ENCODE peak calls at places on chromosome 19, in nine cellular contexts. B is tibial artery, X is psoas muscle, F is AG10803, U is brain microvascular endothelial cell, S is nephron progenitor cell, N is cardiac fibroblast, I is fibroblast of villous mesenchyme, E is fibroblast of the aortic adventitia. K is an unnamed sample.

GRCh38 chr19:33152178-33152577 is 20.3 kb downstream of the WDR88 start:
- DNase-seq in I (peak; percentile 70), U (no peak), B (no peak), F (no peak), X (no peak), S (no peak), E (peak; percentile 56), N (peak; percentile 54), K (no peak)

GRCh38 chr19:8515317-8515716 is 1.4 kb upstream of the ZNF414 start:
- DNase-seq in I (peak; percentile 36), B (no peak), U (no peak), X (no peak), E (no peak), N (no peak), F (no peak), S (no peak), K (no peak)

GRCh38 chr19:35545855-35546381 is 492 bp downstream of the TMEM147 start:
- DNase-seq in N (peak; percentile 31), U (no peak), F (no peak), B (no peak), E (no peak), X (peak; percentile 47), S (peak; percentile 59), I (no peak), K (no peak)

GRCh38 chr19:5058456-5059190 is 89.7 kb downstream of the KDM4B start:
- DNase-seq in I (no peak), B (no peak), X (no peak), N (peak; percentile 32), S (no peak), U (no peak), E (peak; percentile 49), F (peak; percentile 43), K (no peak)

GRCh38 chr19:58356236-58356970 is 3.1 kb upstream of the A1BG start:
- DNase-seq in E (peak; percentile 10), F (peak; percentile 48), U (no peak), S (no peak), I (peak; percentile 42), N (peak; percentile 45), X (no peak), B (no peak), K (no peak)

GRCh38 chr19:17946965-17947784 is 14.4 kb downstream of the CCDC124 start:
- DNase-seq in B (no peak), S (no peak), F (no peak), N (no peak), I (no peak), E (no peak), U (no peak), X (peak; percentile 27), K (no peak)

GRCh38 chr19:45638930-45639729 is at the start of gene EML2:
- DNase-seq in I (peak; percentile 37), X (peak; percentile 49), F (peak; percentile 16), S (peak; percentile 83), U (no peak), N (peak; percentile 38), E (no peak), B (peak; percentile 71), K (peak; percentile 80)

GRCh38 chr19:52735734-52736133 is 890 bp upstream of the ZNF611 start:
- DNase-seq in N (no peak), F (no peak), E (peak; percentile 14), B (peak; percentile 70), X (peak; percentile 77), S (peak; percentile 23), I (peak; percentile 79), U (peak; percentile 39), K (no peak)

GRCh38 chr19:52991484-52991883 is 22.2 kb upstream of the ERVV-1 start:
- DNase-seq in F (peak; percentile 63), U (peak; percentile 40), N (peak; percentile 46), E (peak; percentile 54), S (no peak), I (peak; percentile 46), B (no peak), X (no peak), K (no peak)

GRCh38 chr19:19336597-19336996 is 16.0 kb downstream of the MAU2 start:
- DNase-seq in B (no peak), X (no peak), N (no peak), I (no peak), E (no peak), U (no peak), F (no peak), S (no peak), K (no peak)

DNA sequence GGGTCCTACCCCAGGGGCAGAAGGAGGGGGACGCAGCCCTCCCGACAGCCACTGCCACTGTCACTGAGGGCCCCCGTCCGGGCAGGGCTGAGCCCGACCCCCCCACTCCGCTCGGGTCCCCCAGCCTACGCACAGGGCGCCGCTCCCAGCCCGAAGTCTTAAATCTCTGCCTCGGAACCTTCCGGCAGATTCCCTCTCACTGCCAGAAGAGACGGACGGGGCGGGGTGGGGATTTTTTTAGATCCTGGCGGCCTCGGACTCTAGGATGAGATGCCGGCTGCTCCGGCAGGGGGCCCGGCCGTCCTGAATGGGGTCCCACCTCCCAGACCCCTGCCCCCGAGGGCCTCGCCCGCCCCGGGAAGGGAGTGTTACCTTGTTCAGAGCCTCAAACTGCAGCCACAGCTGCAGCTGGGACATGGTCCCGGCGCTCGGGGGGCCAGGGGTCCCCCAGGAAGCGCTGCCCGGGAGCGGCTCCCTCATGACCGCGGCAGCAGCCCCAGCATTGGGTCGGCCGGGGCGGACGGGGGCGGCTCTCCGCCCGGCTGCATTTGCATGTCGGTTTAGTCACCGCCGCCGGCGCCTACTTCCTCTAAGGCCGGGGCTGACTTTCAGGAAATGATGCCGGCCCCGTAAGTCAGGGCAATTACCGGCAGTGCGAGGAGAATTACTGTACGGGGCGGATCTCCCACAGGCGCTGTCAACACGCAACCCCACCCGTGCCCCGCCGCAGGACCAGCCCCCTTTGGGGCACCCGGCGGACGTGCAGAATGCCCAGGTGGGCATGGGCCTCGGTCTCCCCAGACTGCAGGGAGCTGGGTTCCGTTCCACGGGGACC is 28.1 kb downstream of the GPX4 start:
- DNase-seq in E (peak; percentile 89), N (peak; percentile 95), I (peak; percentile 94), F (peak; percentile 89), X (peak; percentile 89), U (peak; percentile 70), S (peak; percentile 73), B (peak; percentile 92), K (no peak)
- TF ChIP-seq CTCF in E (no peak), N (no peak), I (peak; percentile 28), F (peak; percentile 18), X (no peak), U (peak; percentile 39), S (no peak), B (peak; percentile 47), K (no peak)

GRCh38 chr19:36847968-36848367 is 2.7 kb upstream of the ZNF345 start:
- DNase-seq in U (no peak), X (no peak), I (no peak), E (no peak), S (no peak), F (no peak), N (no peak), B (no peak), K (no peak)

GRCh38 chr19:36851898-36852297 is 1.2 kb downstream of the ZNF345 start:
- DNase-seq in B (no peak), S (no peak), U (no peak), E (no peak), I (no peak), X (no peak), F (no peak), N (no peak), K (no peak)

GRCh38 chr19:36850646-36851442 is at the start of gene ZNF345:
- DNase-seq in U (peak; percentile 93), B (peak; percentile 95), X (peak; percentile 91), I (peak; percentile 96), S (peak; percentile 86), N (peak; percentile 96), E (peak; percentile 96), F (peak; percentile 93), K (peak; percentile 87)

DNA sequence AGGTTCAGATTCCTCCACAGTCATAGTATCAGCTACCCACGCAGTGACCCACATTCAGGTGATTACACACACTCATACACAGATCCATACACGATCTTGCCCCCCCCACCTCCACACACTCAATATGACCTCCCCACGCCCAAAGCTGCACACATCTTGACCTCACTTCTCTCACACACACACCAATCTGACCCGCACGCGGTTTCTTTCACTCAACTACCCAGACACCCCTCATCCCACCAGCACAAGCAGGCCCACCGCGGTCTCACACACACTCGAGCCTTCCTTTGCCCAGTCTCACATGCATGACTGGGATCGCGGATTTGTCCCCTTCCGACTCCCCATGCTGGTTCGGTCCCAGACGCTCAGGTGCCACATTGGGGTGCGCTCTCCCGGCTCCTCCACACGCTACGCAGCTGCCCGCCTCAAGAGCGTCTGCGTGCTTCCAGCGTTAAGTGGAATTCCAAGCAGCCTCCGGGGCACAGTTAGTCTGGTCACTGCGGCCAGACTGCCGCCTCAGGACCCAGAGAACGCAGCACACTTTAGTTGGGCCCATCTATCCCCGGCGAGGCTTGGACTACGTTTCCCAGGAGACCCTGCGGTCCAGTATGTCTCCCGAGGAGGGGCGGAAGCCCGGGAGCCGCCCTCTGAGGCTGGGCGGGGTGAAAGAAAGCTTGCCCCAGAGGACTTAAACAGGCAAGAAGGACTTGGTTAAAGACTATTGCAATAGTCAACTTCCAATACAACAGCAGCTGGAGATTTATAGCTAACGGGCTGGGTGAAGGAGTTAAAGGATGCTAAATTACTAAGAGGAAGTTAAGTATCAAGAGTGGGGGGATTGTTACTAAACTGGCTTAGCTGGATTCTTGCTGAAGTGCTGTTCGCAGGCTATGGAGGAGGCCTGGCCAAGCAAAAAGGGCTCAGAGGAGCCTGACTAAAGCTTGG is 703 bp upstream of the ZNF345 start:
- DNase-seq in E (peak; percentile 90), X (peak; percentile 92), B (peak; percentile 97), S (peak; percentile 87), N (peak; percentile 93), I (peak; percentile 90), F (peak; percentile 88), U (peak; percentile 87), K (peak; percentile 90)
- TF ChIP-seq CTCF in E (no peak), X (no peak), B (no peak), S (no peak), N (no peak), I (no peak), F (no peak), U (no peak), K (no peak)

GRCh38 chr19:15222738-15223648 is 9.3 kb downstream of the EPHX3 start:
- DNase-seq in E (peak; percentile 93), F (peak; percentile 96), I (peak; percentile 97), X (peak; percentile 90), S (peak; percentile 95), B (peak; percentile 98), U (peak; percentile 90), N (peak; percentile 98), K (peak; percentile 94)
- TF ChIP-seq CTCF in E (no peak), F (no peak), I (no peak), X (no peak), S (no peak), B (peak; percentile 20), U (no peak), N (no peak), K (no peak)

GRCh38 chr19:41877916-41878905 is 1.1 kb downstream of the CD79A start:
- DNase-seq in E (no peak), N (no peak), X (no peak), F (no peak), I (no peak), U (no peak), B (no peak), S (no peak), K (no peak)
- TF ChIP-seq CTCF in E (no peak), N (no peak), X (no peak), F (no peak), I (no peak), U (no peak), B (no peak), S (no peak), K (no peak)

K was measured in type B pancreatic cell.